ENCODE peak calls at places on chromosome 5, in five cellular contexts. C is ascending aorta, N is ovary, S is thoracic aorta, Y is testis. D is an unnamed sample. For H3K4me1, the result is how much of the 10 kb centered on the place peaks cover.

GRCh38 chr5:41356746-41357145 is 143.4 kb upstream of the C6 start:
- DNase-seq in C (no peak), N (no peak), Y (no peak), S (no peak), D (no peak)

GRCh38 chr5:126351138-126351537 is 72.1 kb upstream of the GRAMD2B start:
- DNase-seq in C (no peak), N (no peak), Y (no peak), S (no peak), D (no peak)

GRCh38 chr5:56412601-56413379 is 179.7 kb upstream of the ANKRD55 start:
- DNase-seq in S (no peak), N (no peak), Y (peak), C (peak), D (no peak)

GRCh38 chr5:82975396-82975795 is 101.8 kb downstream of the TMEM167A start:
- DNase-seq in N (no peak), C (no peak), Y (no peak), S (no peak), D (no peak)

GRCh38 chr5:33807771-33808170 is 84.0 kb downstream of the ADAMTS12 start:
- DNase-seq in Y (no peak), N (no peak), C (no peak), S (no peak), D (no peak)

GRCh38 chr5:141788296-141788980 is 89.8 kb downstream of the PCDH1 start:
- DNase-seq in C (no peak), N (no peak), S (no peak), Y (no peak), D (no peak)

GRCh38 chr5:77449981-77450380 is 42.1 kb downstream of the WDR41 start:
- DNase-seq in S (no peak), C (no peak), N (no peak), Y (no peak), D (no peak)

GRCh38 chr5:78615697-78616096 is 32.9 kb downstream of the LHFPL2 start:
- DNase-seq in N (no peak), C (no peak), S (no peak), Y (no peak), D (no peak)

GRCh38 chr5:345404-346195 is 24.1 kb downstream of the AHRR start:
- DNase-seq in C (no peak), S (no peak), N (peak), Y (peak), D (no peak)

GRCh38 chr5:151772029-151772867 is 494 bp downstream of the G3BP1 start:
- DNase-seq in N (no peak), Y (peak), S (no peak), C (peak), D (peak)

GRCh38 chr5:169637085-169637855 is at the start of gene DOCK2:
- DNase-seq in C (peak), N (no peak), S (no peak), Y (peak), D (no peak)

GRCh38 chr5:113266913-113267227 is 167.9 kb downstream of the TSSK1B start:
- DNase-seq in C (no peak), S (no peak), N (no peak), Y (no peak), D (no peak)

DNA sequence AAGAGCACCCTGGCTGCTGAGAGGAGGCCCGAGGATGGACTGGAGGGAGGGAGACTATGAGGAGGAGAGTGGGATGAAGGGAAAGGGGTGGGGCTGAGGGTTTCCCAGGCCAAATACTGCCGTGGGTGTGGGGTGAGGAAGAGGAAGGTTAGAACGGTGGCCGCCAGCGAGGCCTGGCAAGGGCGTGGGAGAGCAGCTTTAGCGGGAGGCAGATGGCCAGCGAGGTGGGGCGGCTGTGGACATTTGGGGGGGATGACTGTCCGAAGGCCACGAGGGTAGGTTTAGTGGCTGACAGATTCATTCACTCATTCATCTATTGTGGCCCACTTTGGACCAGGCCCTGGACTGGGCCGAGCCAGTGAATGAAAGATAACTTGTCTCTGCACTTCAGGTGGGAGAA is 47.8 kb upstream of the NEURL1B start:
- DNase-seq in S (no peak), N (no peak), C (no peak), Y (no peak), D (no peak)
- H3K4me3 ChIP-seq in S (no peak), N (no peak), C (no peak), Y (no peak), D (no peak)

DNA sequence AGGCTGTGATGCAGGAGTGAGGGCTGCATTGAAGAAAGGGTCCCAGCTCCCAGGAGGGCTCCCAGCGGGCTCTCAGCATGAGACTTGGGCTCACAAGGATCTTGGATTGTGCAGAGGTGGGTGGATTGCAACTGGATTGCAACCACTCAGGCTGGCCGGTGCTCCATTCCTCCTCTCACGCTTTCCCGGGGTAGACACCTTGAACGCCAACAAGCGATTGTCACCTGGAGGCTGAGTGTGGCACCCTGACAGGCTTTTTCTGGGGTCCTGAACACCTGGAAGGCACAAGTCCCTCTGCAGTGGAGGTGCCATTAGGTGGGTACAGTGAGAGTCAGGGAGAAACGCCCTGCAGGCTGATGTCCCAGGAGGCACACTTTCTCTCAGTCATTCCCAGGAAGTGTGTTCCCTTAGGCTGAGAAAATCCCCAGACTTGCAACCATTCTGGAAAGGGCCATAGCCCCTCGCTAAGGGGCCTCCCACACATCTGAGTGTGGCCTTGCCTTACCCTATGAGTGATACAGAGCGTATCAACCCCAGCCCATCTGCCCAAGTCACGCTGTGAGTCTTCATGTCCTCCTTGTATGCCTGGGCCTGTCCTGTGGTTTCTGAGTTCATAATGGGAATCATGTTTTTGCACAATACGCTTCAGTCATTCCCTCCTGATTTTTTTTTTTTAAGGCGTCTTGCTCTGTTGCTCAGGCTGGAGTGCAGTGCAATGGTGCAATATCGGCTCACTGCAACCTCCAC is 488.1 kb downstream of the IRX1 start:
- DNase-seq in Y (no peak), C (no peak), N (no peak), S (no peak), D (no peak)
- H3K27ac ChIP-seq in Y (no peak), C (no peak), N (no peak), S (no peak), D (no peak)

DNA sequence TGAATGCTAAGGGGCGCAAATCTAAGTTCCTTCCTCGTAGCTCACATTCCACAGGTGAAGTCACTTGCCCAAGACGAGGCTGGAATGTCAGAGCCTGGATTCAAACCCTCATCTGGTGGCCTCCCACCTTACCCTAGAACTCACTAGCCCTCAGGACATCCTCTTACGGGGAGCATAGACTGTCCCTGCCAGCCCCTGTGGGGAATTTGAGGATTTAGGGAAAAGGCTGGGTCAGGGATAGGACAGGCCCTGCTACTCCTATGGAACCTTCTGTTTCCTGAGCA is 45.0 kb downstream of the IRF1 start:
- DNase-seq in N (no peak), C (no peak), Y (no peak), S (no peak), D (no peak)
- H3K4me1 ChIP-seq in N (under half), C (under half), Y (under half), S (under half), D (under half)

DNA sequence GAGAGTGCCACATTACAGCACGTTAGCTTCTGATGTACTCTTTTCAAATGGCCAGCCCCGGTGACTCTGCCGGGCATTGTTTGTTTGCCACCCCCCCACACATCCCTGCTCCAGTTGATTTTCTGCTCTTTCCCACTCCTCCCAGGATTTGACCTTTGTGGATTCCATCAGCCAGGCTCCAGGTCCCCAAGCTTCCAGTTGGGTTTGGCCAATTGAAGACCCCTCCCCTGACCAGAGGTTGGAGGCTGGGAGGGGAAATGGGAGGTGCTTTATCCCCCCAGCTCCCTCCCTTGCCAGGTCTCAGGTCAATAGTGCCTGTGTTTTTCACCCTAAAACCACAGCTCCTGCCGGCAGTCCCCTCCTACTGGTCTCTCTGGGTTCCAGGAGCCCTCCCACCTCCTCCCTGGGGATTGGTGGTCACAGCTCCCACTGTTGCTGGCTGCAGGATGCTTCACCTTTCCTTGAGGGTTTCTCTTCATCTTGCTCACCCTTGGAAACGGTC is 34.9 kb downstream of the IRF1 start:
- DNase-seq in Y (no peak), S (no peak), C (no peak), N (no peak), D (no peak)
- H3K4me3 ChIP-seq in Y (no peak), S (no peak), C (no peak), N (no peak), D (no peak)

GRCh38 chr5:143448518-143448917 is 45.0 kb upstream of the NR3C1 start:
- DNase-seq in N (no peak), Y (no peak), S (no peak), C (no peak), D (no peak)
- H3K27ac ChIP-seq in N (no peak), Y (no peak), S (no peak), C (no peak), D (no peak)

GRCh38 chr5:179794575-179794974 is 789 bp downstream of the LTC4S start:
- DNase-seq in C (no peak), Y (no peak), N (peak), S (no peak), D (peak)
- H3K4me1 ChIP-seq in C (under half), Y (under half), N (under half), S (under half), D (under half)

DNA sequence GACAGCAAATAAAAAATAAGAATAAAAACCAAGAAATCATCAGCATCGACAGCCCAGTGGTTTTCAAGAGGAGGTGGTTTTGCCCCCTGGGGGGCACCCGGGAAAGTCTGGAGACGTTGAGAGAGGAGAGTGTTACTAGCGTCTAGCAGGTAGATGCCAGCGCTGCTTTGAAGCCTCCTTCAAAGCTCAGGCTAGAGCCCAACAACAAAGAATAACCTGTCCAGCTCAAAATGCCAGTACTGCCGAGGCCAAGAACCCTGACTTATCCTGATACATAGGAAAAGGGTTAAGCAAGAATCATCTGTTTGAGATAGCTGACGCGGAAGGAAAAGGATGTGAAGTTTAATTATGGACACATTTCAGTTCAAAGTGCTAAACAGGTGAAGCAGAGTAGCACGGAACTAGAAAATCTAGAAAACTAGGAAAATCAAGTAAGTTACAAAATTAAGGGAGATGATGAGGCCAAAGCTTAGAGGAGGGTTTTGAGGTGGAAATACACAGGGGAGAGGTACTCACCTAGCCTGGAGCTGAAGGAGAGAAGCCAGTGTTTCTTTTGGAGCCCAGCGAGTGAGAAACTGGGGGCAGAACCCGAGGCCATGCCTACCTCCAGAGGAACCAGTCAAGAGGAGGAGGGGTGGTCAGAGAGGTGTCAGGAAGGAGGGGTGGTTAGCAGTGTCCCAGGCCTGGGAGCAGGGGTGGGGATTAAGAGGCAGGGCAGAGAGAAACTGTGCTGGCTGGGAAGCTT is 121.0 kb upstream of the RETREG1 start:
- DNase-seq in N (no peak), Y (no peak), S (no peak), C (no peak), D (peak)
- H3K4me3 ChIP-seq in N (no peak), Y (no peak), S (no peak), C (no peak), D (no peak)

GRCh38 chr5:95959051-95959963 is 2.3 kb downstream of the ELL2 start:
- DNase-seq in Y (no peak), C (no peak), N (no peak), S (no peak), D (no peak)
- H3K27ac ChIP-seq in Y (peak), C (peak), N (no peak), S (peak), D (no peak)

GRCh38 chr5:138651767-138652117 is 76.5 kb upstream of the HSPA9 start:
- DNase-seq in C (no peak), N (no peak), S (no peak), Y (no peak), D (no peak)
- H3K4me1 ChIP-seq in C (under half), N (under half), S (under half), Y (under half), D (under half)

D was measured in thyroid gland.